ENCODE peak calls at places on chromosomes 4 and X, in six cellular contexts. L is neural crest cell, N is lower lobe of right lung, O is nephron progenitor cell, R is IMR-90, F is choroid plexus epithelial cell. V is an unnamed sample.

GRCh38 chrX:65586491-65586890 is 51.9 kb upstream of the LAS1L start:
- DNase-seq in L (no peak), R (peak), O (no peak), F (no peak), N (peak), V (peak)

GRCh38 chrX:100731441-100732281 is at the start of gene SYTL4:
- DNase-seq in R (no peak), L (peak), N (peak), O (peak), F (peak), V (no peak)

GRCh38 chrX:68827256-68827655 is 1.6 kb upstream of the EFNB1 start:
- DNase-seq in O (no peak), N (no peak), L (no peak), R (no peak), F (no peak), V (no peak)

GRCh38 chrX:65407157-65407626 is 127.4 kb downstream of the LAS1L start:
- DNase-seq in O (no peak), L (no peak), F (no peak), N (no peak), R (no peak), V (no peak)

GRCh38 chr4:627347-627746 is 2.0 kb downstream of the PDE6B start:
- DNase-seq in N (no peak), O (no peak), R (no peak), L (no peak), F (no peak), V (no peak)

GRCh38 chr4:183721207-183722081 is 62.4 kb downstream of the TRAPPC11 start:
- DNase-seq in F (peak), O (peak), N (peak), L (no peak), R (peak), V (peak)

GRCh38 chr4:186660403-186660802 is 63.3 kb downstream of the FAT1 start:
- DNase-seq in L (no peak), R (no peak), F (no peak), N (no peak), O (no peak), V (no peak)

GRCh38 chr4:6568689-6569332 is 6.2 kb upstream of the MAN2B2 start:
- DNase-seq in R (peak), L (no peak), N (no peak), O (no peak), F (peak), V (peak)

GRCh38 chrX:72001906-72002305 is 91.3 kb downstream of the NHSL2 start:
- DNase-seq in F (no peak), N (no peak), O (no peak), R (no peak), L (no peak), V (no peak)

GRCh38 chr4:53744446-53745160 is 153.3 kb upstream of the LNX1 start:
- DNase-seq in R (no peak), O (no peak), L (no peak), F (no peak), N (no peak), V (no peak)
- TF ChIP-seq CTCF in R (no peak), O (no peak), L (no peak), F (no peak), N (no peak), V (no peak)

GRCh38 chr4:20421586-20421985 is 169.9 kb downstream of the SLIT2 start:
- DNase-seq in N (no peak), L (no peak), F (peak), O (no peak), R (peak), V (peak)

GRCh38 chr4:20422398-20422797 is 170.7 kb downstream of the SLIT2 start:
- DNase-seq in L (peak), O (peak), N (no peak), R (peak), F (peak), V (peak)

GRCh38 chr4:20418865-20419451 is 167.3 kb downstream of the SLIT2 start:
- DNase-seq in L (no peak), N (no peak), F (peak), O (no peak), R (peak), V (peak)

GRCh38 chr4:20423420-20423819 is 171.7 kb downstream of the SLIT2 start:
- DNase-seq in R (no peak), L (no peak), F (no peak), O (no peak), N (no peak), V (no peak)

GRCh38 chr4:20420916-20421315 is 169.2 kb downstream of the SLIT2 start:
- DNase-seq in R (no peak), F (no peak), L (no peak), O (no peak), N (no peak), V (no peak)
- TF ChIP-seq CTCF in R (no peak), F (no peak), L (no peak), O (no peak), N (no peak), V (no peak)

GRCh38 chr4:4332529-4332928 is 42.5 kb downstream of the ZBTB49 start:
- DNase-seq in N (no peak), O (no peak), F (no peak), R (no peak), L (no peak), V (no peak)

GRCh38 chr4:4329496-4329895 is 39.4 kb downstream of the ZBTB49 start:
- DNase-seq in O (no peak), F (no peak), R (no peak), N (no peak), L (no peak), V (no peak)

GRCh38 chr4:4334798-4335520 is 44.9 kb downstream of the ZBTB49 start:
- DNase-seq in F (peak), N (peak), L (peak), O (peak), R (peak), V (peak)

GRCh38 chr4:4330794-4331193 is 40.7 kb downstream of the ZBTB49 start:
- DNase-seq in R (no peak), O (no peak), F (no peak), L (no peak), N (no peak), V (no peak)

DNA sequence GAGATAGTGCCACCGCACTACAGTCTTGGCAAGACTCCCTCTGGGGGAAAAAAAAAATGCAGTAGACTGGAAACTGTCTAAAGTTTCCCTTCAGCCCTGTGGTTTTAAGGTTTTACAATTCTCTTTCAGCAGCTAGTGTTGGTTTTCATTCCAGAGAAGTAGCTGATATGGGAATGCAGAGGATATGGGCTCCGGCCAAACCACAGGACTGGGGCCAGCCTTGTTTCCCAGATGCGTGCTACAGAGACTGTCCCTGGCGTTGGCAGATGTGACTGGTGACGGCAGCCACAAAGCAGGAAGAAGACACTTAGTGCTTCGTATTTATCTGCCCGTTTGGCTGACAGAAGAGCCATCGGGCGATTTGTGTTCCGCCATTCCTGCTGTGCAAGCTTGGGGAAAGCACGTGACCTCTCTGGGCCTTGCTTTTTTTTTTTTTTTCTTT is 43.2 kb downstream of the ZBTB49 start:
- DNase-seq in F (peak), O (no peak), N (peak), L (no peak), R (peak), V (peak)
- TF ChIP-seq CTCF in F (peak), O (no peak), N (no peak), L (no peak), R (no peak), V (no peak)

DNA sequence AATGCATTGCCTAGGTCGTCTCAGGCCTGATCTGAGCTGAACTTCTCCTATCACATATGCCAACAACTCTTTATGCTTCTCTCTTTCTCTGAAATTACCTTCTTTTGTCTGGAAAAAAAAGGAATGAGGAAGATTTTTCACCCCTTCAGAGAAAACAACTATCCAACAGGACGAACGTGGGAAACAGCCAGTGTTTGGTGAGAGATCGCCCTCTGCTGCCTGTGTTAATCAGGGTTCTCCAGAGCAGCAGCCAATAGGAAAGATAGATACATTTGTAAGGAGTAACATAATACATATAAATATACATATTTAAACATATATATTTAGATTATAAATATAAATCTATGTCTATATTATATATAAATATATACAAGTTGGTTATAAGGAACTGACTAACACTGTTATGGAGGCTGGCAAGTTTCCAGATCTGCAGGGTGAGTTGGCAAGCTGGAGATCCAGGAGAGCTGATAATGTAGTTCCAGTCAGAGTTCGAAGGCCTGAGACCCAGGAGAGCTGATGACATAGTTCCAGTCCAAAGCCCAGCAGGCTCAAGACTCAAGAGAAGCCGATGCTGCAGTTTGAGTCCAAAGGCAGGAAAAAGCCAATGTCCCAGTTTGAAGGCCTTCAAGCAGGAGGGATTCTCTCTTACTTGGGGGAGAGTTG is 13.3 kb downstream of the CETN2 start:
- DNase-seq in F (peak), R (peak), L (peak), N (no peak), O (peak), V (peak)
- TF ChIP-seq CTCF in F (peak), R (peak), L (peak), N (peak), O (peak), V (peak)

DNA sequence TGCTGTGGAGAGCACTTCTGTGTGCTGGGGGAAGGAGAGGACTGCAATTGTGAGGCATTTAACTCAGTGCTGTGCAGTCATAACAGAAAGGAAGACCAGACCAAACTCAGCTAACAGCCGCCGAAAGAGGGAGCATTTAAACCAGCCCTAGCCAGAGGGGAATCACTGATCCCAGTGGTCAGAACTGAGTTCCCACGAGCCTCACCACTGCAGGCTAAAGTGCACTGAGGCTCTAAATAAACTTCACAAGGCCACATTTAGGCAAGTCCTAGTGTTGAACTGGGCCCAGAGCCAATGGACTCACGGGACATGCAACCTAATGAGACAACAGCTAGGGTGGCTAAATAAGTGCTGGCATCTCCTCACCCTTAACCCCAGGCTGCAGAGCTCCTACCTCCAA is 20.4 kb downstream of the IQCM start:
- DNase-seq in N (no peak), O (no peak), F (no peak), R (no peak), L (no peak), V (no peak)
- TF ChIP-seq CTCF in N (no peak), O (no peak), F (no peak), R (no peak), L (no peak), V (no peak)

GRCh38 chr4:108175966-108176365 is 7.2 kb upstream of the LEF1 start:
- DNase-seq in R (no peak), L (no peak), F (no peak), N (no peak), O (no peak), V (no peak)

GRCh38 chr4:108180513-108180912 is 11.8 kb upstream of the LEF1 start:
- DNase-seq in R (no peak), F (no peak), N (no peak), L (no peak), O (no peak), V (no peak)

GRCh38 chr4:108181704-108182103 is 13.0 kb upstream of the LEF1 start:
- DNase-seq in F (no peak), O (no peak), L (no peak), N (no peak), R (no peak), V (no peak)
- TF ChIP-seq CTCF in F (peak), O (no peak), L (peak), N (peak), R (no peak), V (no peak)

V was measured in fibroblast of the aortic adventitia.